ENCODE peak calls at places on chromosomes 16 and 17, in seven cellular contexts. One of them, this sample, is unnamed.

GRCh38 chr16:70689035-70689969 is 3.4 kb upstream of the MTSS2 start:
- DNase-seq in germinal center: no peak
- DNase-seq in NCI-H1092 treated with DMSO at 0.1 percent for 48 hours: no peak
- DNase-seq in cardiac septum: no peak
- DNase-seq in HS-5: no peak
- DNase-seq in stimulated activated CD4-positive, alpha-beta T cell treated with anti-CD3 and anti-CD28 coated beads, Interleukin-1b, Interleukin-23, amount 100 ng/mL, for 24 hours: no peak
- DNase-seq in AG10803: no peak
- DNase-seq in this sample: no peak

GRCh38 chr17:41794603-41794975 is 8.1 kb upstream of the JUP start:
- DNase-seq in germinal center: no peak
- DNase-seq in NCI-H1092 treated with DMSO at 0.1 percent for 48 hours: no peak
- DNase-seq in cardiac septum: no peak
- DNase-seq in HS-5: no peak
- DNase-seq in stimulated activated CD4-positive, alpha-beta T cell treated with anti-CD3 and anti-CD28 coated beads, Interleukin-1b, Interleukin-23, amount 100 ng/mL, for 24 hours: no peak
- DNase-seq in AG10803: no peak
- DNase-seq in this sample: no peak

GRCh38 chr17:56973520-56973919 is 4.4 kb upstream of the SCPEP1 start:
- DNase-seq in germinal center: no peak
- DNase-seq in NCI-H1092 treated with DMSO at 0.1 percent for 48 hours: no peak
- DNase-seq in cardiac septum: no peak
- DNase-seq in HS-5: peak; percentile 37
- DNase-seq in stimulated activated CD4-positive, alpha-beta T cell treated with anti-CD3 and anti-CD28 coated beads, Interleukin-1b, Interleukin-23, amount 100 ng/mL, for 24 hours: no peak
- DNase-seq in AG10803: no peak
- DNase-seq in this sample: no peak

GRCh38 chr16:57999366-57999970 is 1.0 kb downstream of the ZNF319 start:
- DNase-seq in germinal center: peak; percentile 38
- DNase-seq in NCI-H1092 treated with DMSO at 0.1 percent for 48 hours: peak; percentile 32
- DNase-seq in cardiac septum: no peak
- DNase-seq in HS-5: no peak
- DNase-seq in stimulated activated CD4-positive, alpha-beta T cell treated with anti-CD3 and anti-CD28 coated beads, Interleukin-1b, Interleukin-23, amount 100 ng/mL, for 24 hours: no peak
- DNase-seq in AG10803: peak; percentile 42
- DNase-seq in this sample: no peak

GRCh38 chr16:55039042-55039441 is 108.4 kb downstream of the IRX5 start:
- DNase-seq in germinal center: no peak
- DNase-seq in NCI-H1092 treated with DMSO at 0.1 percent for 48 hours: no peak
- DNase-seq in cardiac septum: no peak
- DNase-seq in HS-5: no peak
- DNase-seq in stimulated activated CD4-positive, alpha-beta T cell treated with anti-CD3 and anti-CD28 coated beads, Interleukin-1b, Interleukin-23, amount 100 ng/mL, for 24 hours: no peak
- DNase-seq in AG10803: no peak
- DNase-seq in this sample: no peak

GRCh38 chr17:17443173-17443572 is 33.6 kb upstream of the MED9 start:
- DNase-seq in germinal center: no peak
- DNase-seq in NCI-H1092 treated with DMSO at 0.1 percent for 48 hours: no peak
- DNase-seq in cardiac septum: no peak
- DNase-seq in HS-5: no peak
- DNase-seq in stimulated activated CD4-positive, alpha-beta T cell treated with anti-CD3 and anti-CD28 coated beads, Interleukin-1b, Interleukin-23, amount 100 ng/mL, for 24 hours: no peak
- DNase-seq in AG10803: peak; percentile 56
- DNase-seq in this sample: no peak

GRCh38 chr16:56871172-56871593 is 6.2 kb downstream of the SLC12A3 start:
- DNase-seq in germinal center: peak; percentile 61
- DNase-seq in NCI-H1092 treated with DMSO at 0.1 percent for 48 hours: no peak
- DNase-seq in cardiac septum: no peak
- DNase-seq in HS-5: no peak
- DNase-seq in stimulated activated CD4-positive, alpha-beta T cell treated with anti-CD3 and anti-CD28 coated beads, Interleukin-1b, Interleukin-23, amount 100 ng/mL, for 24 hours: no peak
- DNase-seq in AG10803: peak; percentile 59
- DNase-seq in this sample: no peak

GRCh38 chr17:2929881-2930533 is 133.4 kb downstream of the OR1D5 start:
- DNase-seq in germinal center: peak; percentile 51
- DNase-seq in NCI-H1092 treated with DMSO at 0.1 percent for 48 hours: no peak
- DNase-seq in cardiac septum: no peak
- DNase-seq in HS-5: no peak
- DNase-seq in stimulated activated CD4-positive, alpha-beta T cell treated with anti-CD3 and anti-CD28 coated beads, Interleukin-1b, Interleukin-23, amount 100 ng/mL, for 24 hours: no peak
- DNase-seq in AG10803: no peak
- DNase-seq in this sample: peak; percentile 75

GRCh38 chr16:35562471-35562870 is 2103.1 kb downstream of the TP53TG3F start:
- DNase-seq in germinal center: no peak
- DNase-seq in NCI-H1092 treated with DMSO at 0.1 percent for 48 hours: no peak
- DNase-seq in cardiac septum: no peak
- DNase-seq in HS-5: no peak
- DNase-seq in stimulated activated CD4-positive, alpha-beta T cell treated with anti-CD3 and anti-CD28 coated beads, Interleukin-1b, Interleukin-23, amount 100 ng/mL, for 24 hours: no peak
- DNase-seq in AG10803: no peak
- DNase-seq in this sample: no peak

GRCh38 chr16:11277607-11278337 is 1.5 kb upstream of the PRM2 start:
- DNase-seq in germinal center: no peak
- DNase-seq in NCI-H1092 treated with DMSO at 0.1 percent for 48 hours: no peak
- DNase-seq in cardiac septum: no peak
- DNase-seq in HS-5: no peak
- DNase-seq in stimulated activated CD4-positive, alpha-beta T cell treated with anti-CD3 and anti-CD28 coated beads, Interleukin-1b, Interleukin-23, amount 100 ng/mL, for 24 hours: no peak
- DNase-seq in AG10803: no peak
- DNase-seq in this sample: no peak

GRCh38 chr16:20946015-20946629 is 45.6 kb downstream of the LYRM1 start:
- DNase-seq in germinal center: no peak
- DNase-seq in NCI-H1092 treated with DMSO at 0.1 percent for 48 hours: no peak
- DNase-seq in cardiac septum: no peak
- DNase-seq in HS-5: no peak
- DNase-seq in stimulated activated CD4-positive, alpha-beta T cell treated with anti-CD3 and anti-CD28 coated beads, Interleukin-1b, Interleukin-23, amount 100 ng/mL, for 24 hours: no peak
- DNase-seq in AG10803: no peak
- DNase-seq in this sample: no peak

GRCh38 chr17:62825182-62825581 is 17.1 kb upstream of the MARCHF10 start:
- DNase-seq in germinal center: no peak
- DNase-seq in NCI-H1092 treated with DMSO at 0.1 percent for 48 hours: no peak
- DNase-seq in cardiac septum: no peak
- DNase-seq in HS-5: no peak
- DNase-seq in stimulated activated CD4-positive, alpha-beta T cell treated with anti-CD3 and anti-CD28 coated beads, Interleukin-1b, Interleukin-23, amount 100 ng/mL, for 24 hours: no peak
- DNase-seq in AG10803: no peak
- DNase-seq in this sample: no peak

GRCh38 chr16:57480127-57480753 is 6.1 kb downstream of the DOK4 start:
- DNase-seq in germinal center: no peak
- DNase-seq in NCI-H1092 treated with DMSO at 0.1 percent for 48 hours: no peak
- DNase-seq in cardiac septum: no peak
- DNase-seq in HS-5: no peak
- DNase-seq in stimulated activated CD4-positive, alpha-beta T cell treated with anti-CD3 and anti-CD28 coated beads, Interleukin-1b, Interleukin-23, amount 100 ng/mL, for 24 hours: no peak
- DNase-seq in AG10803: peak; percentile 69
- DNase-seq in this sample: no peak

GRCh38 chr17:31825961-31826691 is 32.9 kb downstream of the COPRS start:
- DNase-seq in germinal center: no peak
- DNase-seq in NCI-H1092 treated with DMSO at 0.1 percent for 48 hours: no peak
- DNase-seq in cardiac septum: peak; percentile 27
- DNase-seq in HS-5: no peak
- DNase-seq in stimulated activated CD4-positive, alpha-beta T cell treated with anti-CD3 and anti-CD28 coated beads, Interleukin-1b, Interleukin-23, amount 100 ng/mL, for 24 hours: no peak
- DNase-seq in AG10803: peak; percentile 21
- DNase-seq in this sample: no peak

GRCh38 chr16:69711115-69711740 is 15.1 kb downstream of the NQO1 start:
- DNase-seq in germinal center: no peak
- DNase-seq in NCI-H1092 treated with DMSO at 0.1 percent for 48 hours: no peak
- DNase-seq in cardiac septum: no peak
- DNase-seq in HS-5: no peak
- DNase-seq in stimulated activated CD4-positive, alpha-beta T cell treated with anti-CD3 and anti-CD28 coated beads, Interleukin-1b, Interleukin-23, amount 100 ng/mL, for 24 hours: no peak
- DNase-seq in AG10803: no peak
- DNase-seq in this sample: no peak

GRCh38 chr17:40859536-40859935 is 7.5 kb downstream of the KRT12 start:
- DNase-seq in germinal center: no peak
- DNase-seq in NCI-H1092 treated with DMSO at 0.1 percent for 48 hours: no peak
- DNase-seq in cardiac septum: no peak
- DNase-seq in HS-5: no peak
- DNase-seq in stimulated activated CD4-positive, alpha-beta T cell treated with anti-CD3 and anti-CD28 coated beads, Interleukin-1b, Interleukin-23, amount 100 ng/mL, for 24 hours: no peak
- DNase-seq in AG10803: peak; percentile 9
- DNase-seq in this sample: no peak

GRCh38 chr17:82844796-82845162 is 5.0 kb upstream of the ZNF750 start:
- DNase-seq in germinal center: no peak
- DNase-seq in NCI-H1092 treated with DMSO at 0.1 percent for 48 hours: peak; percentile 6
- DNase-seq in cardiac septum: no peak
- DNase-seq in HS-5: no peak
- DNase-seq in stimulated activated CD4-positive, alpha-beta T cell treated with anti-CD3 and anti-CD28 coated beads, Interleukin-1b, Interleukin-23, amount 100 ng/mL, for 24 hours: no peak
- DNase-seq in AG10803: no peak
- DNase-seq in this sample: no peak

GRCh38 chr16:52488837-52489289 is 58.1 kb downstream of the TOX3 start:
- DNase-seq in germinal center: no peak
- DNase-seq in NCI-H1092 treated with DMSO at 0.1 percent for 48 hours: no peak
- DNase-seq in cardiac septum: no peak
- DNase-seq in HS-5: no peak
- DNase-seq in stimulated activated CD4-positive, alpha-beta T cell treated with anti-CD3 and anti-CD28 coated beads, Interleukin-1b, Interleukin-23, amount 100 ng/mL, for 24 hours: no peak
- DNase-seq in AG10803: no peak
- DNase-seq in this sample: no peak

GRCh38 chr16:50316848-50317630 is 50.7 kb downstream of the ADCY7 start:
- DNase-seq in germinal center: no peak
- DNase-seq in NCI-H1092 treated with DMSO at 0.1 percent for 48 hours: no peak
- DNase-seq in cardiac septum: no peak
- DNase-seq in HS-5: no peak
- DNase-seq in stimulated activated CD4-positive, alpha-beta T cell treated with anti-CD3 and anti-CD28 coated beads, Interleukin-1b, Interleukin-23, amount 100 ng/mL, for 24 hours: no peak
- DNase-seq in AG10803: no peak
- DNase-seq in this sample: no peak

GRCh38 chr17:66837883-66838665 is 3.2 kb downstream of the CACNG5 start:
- DNase-seq in germinal center: no peak
- DNase-seq in NCI-H1092 treated with DMSO at 0.1 percent for 48 hours: no peak
- DNase-seq in cardiac septum: peak; percentile 50
- DNase-seq in HS-5: no peak
- DNase-seq in stimulated activated CD4-positive, alpha-beta T cell treated with anti-CD3 and anti-CD28 coated beads, Interleukin-1b, Interleukin-23, amount 100 ng/mL, for 24 hours: no peak
- DNase-seq in AG10803: no peak
- DNase-seq in this sample: no peak

GRCh38 chr17:41907633-41908539 is 10.9 kb downstream of the ACLY start:
- DNase-seq in germinal center: no peak
- DNase-seq in NCI-H1092 treated with DMSO at 0.1 percent for 48 hours: no peak
- DNase-seq in cardiac septum: no peak
- DNase-seq in HS-5: no peak
- DNase-seq in stimulated activated CD4-positive, alpha-beta T cell treated with anti-CD3 and anti-CD28 coated beads, Interleukin-1b, Interleukin-23, amount 100 ng/mL, for 24 hours: no peak
- DNase-seq in AG10803: peak; percentile 12
- DNase-seq in this sample: no peak

GRCh38 chr16:56600398-56600999 is 7.9 kb upstream of the MT2A start:
- DNase-seq in germinal center: peak; percentile 46
- DNase-seq in NCI-H1092 treated with DMSO at 0.1 percent for 48 hours: peak; percentile 25
- DNase-seq in cardiac septum: no peak
- DNase-seq in HS-5: no peak
- DNase-seq in stimulated activated CD4-positive, alpha-beta T cell treated with anti-CD3 and anti-CD28 coated beads, Interleukin-1b, Interleukin-23, amount 100 ng/mL, for 24 hours: no peak
- DNase-seq in AG10803: peak; percentile 60
- DNase-seq in this sample: peak; percentile 47

This sample was measured in endothelial cell.